ENCODE peak calls at places on chromosomes 1 and 21, in nine cellular contexts. I is psoas muscle, D is hepatocyte, T is transverse colon, B is stomach, N is neural progenitor cell, Q is AG04450, E is PC-9, R is ovary. Z is an unnamed sample.

GRCh38 chr21:36835383-36835795 is 131.1 kb downstream of the HLCS start:
- DNase-seq in I (peak; percentile 93), N (no peak), Q (no peak), D (no peak), B (no peak), E (no peak), T (peak; percentile 79), R (no peak), Z (peak; percentile 53)

GRCh38 chr1:16147615-16147926 is 8.3 kb downstream of the EPHA2 start:
- DNase-seq in T (no peak), R (no peak), Q (no peak), E (no peak), B (no peak), I (no peak), D (no peak), N (no peak), Z (no peak)

GRCh38 chr1:168179411-168180147 is 817 bp downstream of the TIPRL start:
- DNase-seq in Q (no peak), E (no peak), N (peak; percentile 13), I (no peak), B (no peak), T (no peak), R (no peak), D (peak; percentile 23), Z (no peak)

GRCh38 chr21:46605759-46606426 is 1.0 kb upstream of the S100B start:
- DNase-seq in N (no peak), I (peak; percentile 63), B (peak; percentile 45), D (no peak), R (no peak), E (no peak), T (peak; percentile 55), Q (no peak), Z (peak; percentile 23)

GRCh38 chr1:240312872-240313271 is 221.2 kb downstream of the FMN2 start:
- DNase-seq in T (no peak), B (no peak), N (no peak), I (no peak), Q (peak; percentile 73), R (no peak), D (peak; percentile 34), E (no peak), Z (no peak)

GRCh38 chr1:153371231-153371630 is 4.2 kb downstream of the S100A12 start:
- DNase-seq in B (no peak), E (peak; percentile 49), N (no peak), T (no peak), I (no peak), D (no peak), R (no peak), Q (no peak), Z (no peak)

GRCh38 chr1:223312273-223312672 is 51.7 kb downstream of the SUSD4 start:
- DNase-seq in T (no peak), R (no peak), D (no peak), B (no peak), I (no peak), N (no peak), Q (no peak), E (no peak), Z (no peak)

GRCh38 chr1:16233431-16233830 is 3.6 kb downstream of the CPLANE2 start:
- DNase-seq in N (no peak), B (no peak), I (no peak), E (no peak), R (peak; percentile 30), Q (no peak), D (no peak), T (no peak), Z (no peak)

GRCh38 chr1:160607051-160608032 is 28.0 kb upstream of the CD84 start:
- DNase-seq in B (peak; percentile 60), R (no peak), Q (peak; percentile 41), T (peak; percentile 55), N (peak; percentile 71), E (peak; percentile 68), D (peak; percentile 87), I (no peak), Z (no peak)

GRCh38 chr1:20376171-20376570 is 85.5 kb downstream of the VWA5B1 start:
- DNase-seq in R (no peak), I (no peak), B (no peak), D (no peak), E (no peak), N (no peak), Q (no peak), T (no peak), Z (no peak)

GRCh38 chr1:98103617-98104284 is 182.9 kb upstream of the DPYD start:
- DNase-seq in B (no peak), I (no peak), E (peak; percentile 3), N (peak; percentile 5), R (no peak), T (no peak), D (no peak), Q (no peak), Z (no peak)

DNA sequence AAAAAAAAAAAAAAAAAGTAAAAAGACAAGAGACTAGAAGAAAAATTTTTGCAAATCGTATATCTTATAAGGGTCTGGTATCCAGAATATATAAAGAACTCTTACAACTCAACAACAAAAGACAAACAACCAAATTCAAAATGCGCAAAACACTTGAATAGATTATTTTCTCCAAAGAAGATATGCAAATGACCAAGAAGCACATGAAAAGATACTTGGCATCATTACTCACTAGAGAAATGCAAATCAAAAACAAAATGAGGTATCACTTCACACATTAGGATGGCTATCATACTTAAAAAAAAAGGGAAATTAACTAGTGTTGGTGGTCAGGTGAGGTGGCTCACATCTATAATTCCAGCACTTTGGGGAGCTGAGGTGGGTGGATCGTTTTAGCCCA is 12.0 kb upstream of the SLC2A5 start:
- DNase-seq in N (no peak), T (no peak), Q (no peak), D (no peak), B (no peak), E (no peak), R (no peak), I (no peak), Z (no peak)
- TF ChIP-seq CTCF in N (no peak), T (no peak), Q (no peak), D (no peak), B (no peak), E (no peak), R (no peak), I (no peak), Z (no peak)

GRCh38 chr1:25729045-25729444 is 70.9 kb upstream of the SELENON start:
- DNase-seq in T (no peak), I (no peak), B (no peak), Q (no peak), R (no peak), E (no peak), N (no peak), D (no peak), Z (no peak)
- H3K27ac ChIP-seq in T (peak overlapping the region; percentile 48), I (no peak overlapping the region), B (peak overlapping the region; percentile 70), Q (no peak overlapping the region), R (peak overlapping the region; percentile 41), E (no peak overlapping the region), N (no peak overlapping the region), D (peak overlapping the region; percentile 61), Z (peak overlapping the region; percentile 79)

GRCh38 chr1:204286841-204287387 is 72.8 kb downstream of the PLEKHA6 start:
- DNase-seq in I (no peak), R (no peak), B (peak; percentile 85), T (peak; percentile 35), E (peak; percentile 88), D (peak; percentile 50), N (no peak), Q (no peak), Z (no peak)
- H3K4me3 ChIP-seq in I (peak overlapping the region; percentile 2), R (no peak overlapping the region), B (peak overlapping the region; percentile 48), T (no peak overlapping the region), E (peak overlapping the region; percentile 56), D (no peak overlapping the region), N (no peak overlapping the region), Q (no peak overlapping the region), Z (peak overlapping the region; percentile 19)

GRCh38 chr1:45101947-45102346 is 89.9 kb downstream of the UROD start:
- DNase-seq in T (no peak), N (no peak), E (no peak), Q (no peak), I (no peak), R (no peak), B (no peak), D (no peak), Z (no peak)
- TF ChIP-seq CTCF in T (no peak), N (no peak), E (no peak), Q (no peak), I (no peak), R (no peak), B (no peak), D (no peak), Z (no peak)

Z was measured in heart right ventricle.